ENCODE peak calls at places on chromosomes 11 and 22, in six cellular contexts. R, Z, N, D, H and Q are unnamed samples.

GRCh38 chr22:23196165-23196564 is 15.9 kb downstream of the BCR start:
- DNase-seq in R (no peak), Z (no peak), N (no peak), D (peak), H (no peak), Q (no peak)

GRCh38 chr11:19664896-19665548 is 47.6 kb upstream of the NAV2 start:
- DNase-seq in R (peak), Z (no peak), N (no peak), D (peak), H (no peak), Q (no peak)

GRCh38 chr11:15673408-15673811 is 558.7 kb downstream of the INSC start:
- DNase-seq in R (no peak), Z (no peak), N (no peak), D (peak), H (no peak), Q (no peak)

GRCh38 chr11:117037279-117037951 is 60.8 kb downstream of the SIK3 start:
- DNase-seq in R (no peak), Z (peak), N (no peak), D (peak), H (no peak), Q (no peak)

GRCh38 chr22:26477341-26477731 is 6.2 kb downstream of the HPS4 start:
- DNase-seq in R (no peak), Z (no peak), N (no peak), D (peak), H (no peak), Q (no peak)

GRCh38 chr11:14411818-14412217 is 52.8 kb upstream of the RRAS2 start:
- DNase-seq in R (no peak), Z (no peak), N (no peak), D (no peak), H (peak), Q (no peak)

GRCh38 chr11:107564877-107565218 is 687 bp downstream of the ALKBH8 start:
- DNase-seq in R (no peak), Z (no peak), N (no peak), D (peak), H (no peak), Q (no peak)

GRCh38 chr11:2374456-2375201 is 2.5 kb upstream of the CD81 start:
- DNase-seq in R (no peak), Z (no peak), N (no peak), D (no peak), H (no peak), Q (no peak)

GRCh38 chr11:73072935-73073481 is 69.1 kb downstream of the FCHSD2 start:
- DNase-seq in R (no peak), Z (no peak), N (no peak), D (peak), H (no peak), Q (no peak)

GRCh38 chr11:6362185-6362867 is 27.9 kb upstream of the SMPD1 start:
- DNase-seq in R (no peak), Z (no peak), N (no peak), D (no peak), H (peak), Q (no peak)

GRCh38 chr22:50342651-50343540 is at the start of gene PPP6R2:
- DNase-seq in R (peak), Z (peak), N (peak), D (peak), H (peak), Q (peak)